ENCODE peak calls at places on chromosomes 11 and 22, in seven cellular contexts. H, Q, D, M, O, L and U are unnamed samples.

GRCh38 chr22:47872761-47873535 is 1110.5 kb downstream of the TBC1D22A start:
- DNase-seq in H (no peak), Q (no peak), D (no peak), M (no peak), O (no peak), L (no peak), U (no peak)

GRCh38 chr11:63905179-63905578 is 11.8 kb downstream of the RCOR2 start:
- DNase-seq in H (no peak), Q (no peak), D (no peak), M (no peak), O (no peak), L (no peak), U (no peak)

GRCh38 chr11:31764766-31765165 is 46.4 kb downstream of the PAX6 start:
- DNase-seq in H (no peak), Q (no peak), D (no peak), M (no peak), O (no peak), L (no peak), U (no peak)

GRCh38 chr22:39432361-39432811 is 24.4 kb upstream of the MGAT3 start:
- DNase-seq in H (no peak), Q (no peak), D (no peak), M (no peak), O (no peak), L (no peak), U (no peak)

GRCh38 chr11:70612459-70613141 is 214.3 kb downstream of the CTTN start:
- DNase-seq in H (no peak), Q (no peak), D (no peak), M (no peak), O (no peak), L (no peak), U (no peak)

GRCh38 chr11:74948546-74948897 is 369 bp downstream of the XRRA1 start:
- DNase-seq in H (no peak), Q (no peak), D (no peak), M (no peak), O (no peak), L (no peak), U (peak; percentile 63)

GRCh38 chr11:27452147-27452546 is 20.4 kb downstream of the LGR4 start:
- DNase-seq in H (no peak), Q (no peak), D (no peak), M (no peak), O (no peak), L (no peak), U (no peak)

GRCh38 chr11:111967651-111968050 is 30.5 kb downstream of the DIXDC1 start:
- DNase-seq in H (no peak), Q (no peak), D (no peak), M (no peak), O (no peak), L (no peak), U (no peak)

GRCh38 chr11:120663142-120663541 is 151.6 kb downstream of the GRIK4 start:
- DNase-seq in H (no peak), Q (no peak), D (no peak), M (no peak), O (no peak), L (no peak), U (no peak)

GRCh38 chr22:41966607-41967240 is 2.5 kb upstream of the SEPTIN3 start:
- DNase-seq in H (no peak), Q (no peak), D (no peak), M (peak; percentile 67), O (no peak), L (peak; percentile 63), U (peak; percentile 68)

GRCh38 chr11:116580828-116581227 is 192.0 kb downstream of the BUD13 start:
- DNase-seq in H (peak; percentile 35), Q (peak; percentile 20), D (no peak), M (no peak), O (no peak), L (no peak), U (no peak)